ENCODE peak calls at places on chromosomes 5 and 9, in ten cellular contexts. One of them, this sample, is unnamed.

GRCh38 chr5:139481122-139481533 is 1.4 kb downstream of the STING1 start:
- DNase-seq in neuronal stem cell: no peak
- DNase-seq in stomach: no peak
- DNase-seq in PC-3: no peak
- DNase-seq in SJSA1: no peak
- DNase-seq in A549: no peak
- DNase-seq in naive thymus-derived CD4-positive, alpha-beta T cell: no peak
- DNase-seq in fibroblast of lung: peak
- DNase-seq in uterus: peak
- DNase-seq in lower lobe of right lung: peak
- DNase-seq in this sample: peak

GRCh38 chr5:109041319-109041718 is 293.6 kb downstream of the FER start:
- DNase-seq in fibroblast of lung: no peak
- DNase-seq in naive thymus-derived CD4-positive, alpha-beta T cell: no peak
- DNase-seq in stomach: no peak
- DNase-seq in uterus: no peak
- DNase-seq in PC-3: no peak
- DNase-seq in SJSA1: no peak
- DNase-seq in lower lobe of right lung: no peak
- DNase-seq in A549: no peak
- DNase-seq in neuronal stem cell: no peak
- DNase-seq in this sample: no peak

GRCh38 chr5:93219641-93220145 is 361.3 kb downstream of the NR2F1-AS1 start:
- DNase-seq in A549: no peak
- DNase-seq in naive thymus-derived CD4-positive, alpha-beta T cell: no peak
- DNase-seq in neuronal stem cell: no peak
- DNase-seq in fibroblast of lung: peak
- DNase-seq in PC-3: no peak
- DNase-seq in SJSA1: no peak
- DNase-seq in uterus: no peak
- DNase-seq in lower lobe of right lung: no peak
- DNase-seq in stomach: no peak
- DNase-seq in this sample: no peak

GRCh38 chr5:32443145-32443540 is 1.4 kb downstream of the ZFR start:
- DNase-seq in naive thymus-derived CD4-positive, alpha-beta T cell: peak
- DNase-seq in lower lobe of right lung: no peak
- DNase-seq in fibroblast of lung: peak
- DNase-seq in SJSA1: no peak
- DNase-seq in A549: no peak
- DNase-seq in uterus: no peak
- DNase-seq in PC-3: peak
- DNase-seq in neuronal stem cell: no peak
- DNase-seq in stomach: no peak
- DNase-seq in this sample: no peak

GRCh38 chr5:56512314-56512996 is 279.3 kb upstream of the ANKRD55 start:
- DNase-seq in naive thymus-derived CD4-positive, alpha-beta T cell: no peak
- DNase-seq in PC-3: no peak
- DNase-seq in fibroblast of lung: no peak
- DNase-seq in SJSA1: no peak
- DNase-seq in stomach: no peak
- DNase-seq in uterus: no peak
- DNase-seq in lower lobe of right lung: no peak
- DNase-seq in A549: no peak
- DNase-seq in neuronal stem cell: no peak
- DNase-seq in this sample: peak

GRCh38 chr5:171342362-171343111 is 33.5 kb downstream of the TLX3 start:
- DNase-seq in fibroblast of lung: peak
- DNase-seq in naive thymus-derived CD4-positive, alpha-beta T cell: no peak
- DNase-seq in SJSA1: no peak
- DNase-seq in neuronal stem cell: no peak
- DNase-seq in A549: peak
- DNase-seq in lower lobe of right lung: no peak
- DNase-seq in stomach: peak
- DNase-seq in PC-3: peak
- DNase-seq in uterus: no peak
- DNase-seq in this sample: peak

GRCh38 chr5:14467886-14468285 is 113.7 kb upstream of the OTULINL start:
- DNase-seq in uterus: no peak
- DNase-seq in A549: no peak
- DNase-seq in PC-3: no peak
- DNase-seq in SJSA1: no peak
- DNase-seq in fibroblast of lung: no peak
- DNase-seq in stomach: no peak
- DNase-seq in neuronal stem cell: no peak
- DNase-seq in lower lobe of right lung: no peak
- DNase-seq in naive thymus-derived CD4-positive, alpha-beta T cell: no peak
- DNase-seq in this sample: no peak

GRCh38 chr9:15211160-15211993 is 95.6 kb downstream of the TTC39B start:
- DNase-seq in PC-3: peak
- DNase-seq in uterus: peak
- DNase-seq in fibroblast of lung: peak
- DNase-seq in lower lobe of right lung: no peak
- DNase-seq in naive thymus-derived CD4-positive, alpha-beta T cell: peak
- DNase-seq in A549: peak
- DNase-seq in stomach: peak
- DNase-seq in SJSA1: peak
- DNase-seq in neuronal stem cell: peak
- DNase-seq in this sample: peak

GRCh38 chr9:93952784-93953491 is 2.2 kb downstream of the BARX1 start:
- DNase-seq in naive thymus-derived CD4-positive, alpha-beta T cell: no peak
- DNase-seq in A549: no peak
- DNase-seq in uterus: no peak
- DNase-seq in SJSA1: no peak
- DNase-seq in lower lobe of right lung: no peak
- DNase-seq in PC-3: no peak
- DNase-seq in fibroblast of lung: no peak
- DNase-seq in stomach: no peak
- DNase-seq in neuronal stem cell: no peak
- DNase-seq in this sample: no peak

GRCh38 chr9:98523231-98523901 is 185.4 kb downstream of the GABBR2 start:
- DNase-seq in lower lobe of right lung: no peak
- DNase-seq in A549: no peak
- DNase-seq in SJSA1: no peak
- DNase-seq in uterus: no peak
- DNase-seq in stomach: no peak
- DNase-seq in naive thymus-derived CD4-positive, alpha-beta T cell: no peak
- DNase-seq in fibroblast of lung: peak
- DNase-seq in PC-3: peak
- DNase-seq in neuronal stem cell: no peak
- DNase-seq in this sample: no peak

GRCh38 chr9:69181908-69182353 is 7.9 kb downstream of the TJP2 start:
- DNase-seq in stomach: no peak
- DNase-seq in lower lobe of right lung: no peak
- DNase-seq in uterus: no peak
- DNase-seq in fibroblast of lung: no peak
- DNase-seq in neuronal stem cell: no peak
- DNase-seq in PC-3: no peak
- DNase-seq in A549: no peak
- DNase-seq in naive thymus-derived CD4-positive, alpha-beta T cell: no peak
- DNase-seq in SJSA1: no peak
- DNase-seq in this sample: no peak

GRCh38 chr5:15598294-15598902 is 98.4 kb downstream of the FBXL7 start:
- DNase-seq in SJSA1: peak
- DNase-seq in fibroblast of lung: no peak
- DNase-seq in stomach: no peak
- DNase-seq in A549: no peak
- DNase-seq in uterus: no peak
- DNase-seq in lower lobe of right lung: no peak
- DNase-seq in PC-3: peak
- DNase-seq in naive thymus-derived CD4-positive, alpha-beta T cell: no peak
- DNase-seq in neuronal stem cell: peak
- DNase-seq in this sample: no peak

GRCh38 chr9:30382271-30382670 is 2002.2 kb upstream of the ACO1 start:
- DNase-seq in uterus: no peak
- DNase-seq in lower lobe of right lung: no peak
- DNase-seq in stomach: no peak
- DNase-seq in SJSA1: no peak
- DNase-seq in fibroblast of lung: no peak
- DNase-seq in PC-3: no peak
- DNase-seq in naive thymus-derived CD4-positive, alpha-beta T cell: no peak
- DNase-seq in A549: no peak
- DNase-seq in neuronal stem cell: no peak
- DNase-seq in this sample: no peak

GRCh38 chr5:52705720-52706119 is 82.0 kb upstream of the ITGA1 start:
- DNase-seq in SJSA1: no peak
- DNase-seq in PC-3: no peak
- DNase-seq in stomach: no peak
- DNase-seq in A549: no peak
- DNase-seq in fibroblast of lung: no peak
- DNase-seq in naive thymus-derived CD4-positive, alpha-beta T cell: no peak
- DNase-seq in lower lobe of right lung: no peak
- DNase-seq in neuronal stem cell: no peak
- DNase-seq in uterus: no peak
- DNase-seq in this sample: no peak

GRCh38 chr9:94826644-94827410 is 100.3 kb downstream of the AOPEP start:
- DNase-seq in stomach: no peak
- DNase-seq in SJSA1: no peak
- DNase-seq in neuronal stem cell: no peak
- DNase-seq in lower lobe of right lung: no peak
- DNase-seq in fibroblast of lung: no peak
- DNase-seq in PC-3: no peak
- DNase-seq in A549: no peak
- DNase-seq in naive thymus-derived CD4-positive, alpha-beta T cell: no peak
- DNase-seq in uterus: no peak
- DNase-seq in this sample: no peak

GRCh38 chr9:124345751-124346281 is 69.4 kb downstream of the PSMB7 start:
- DNase-seq in PC-3: no peak
- DNase-seq in fibroblast of lung: no peak
- DNase-seq in A549: no peak
- DNase-seq in lower lobe of right lung: peak
- DNase-seq in uterus: no peak
- DNase-seq in SJSA1: no peak
- DNase-seq in naive thymus-derived CD4-positive, alpha-beta T cell: no peak
- DNase-seq in neuronal stem cell: no peak
- DNase-seq in stomach: no peak
- DNase-seq in this sample: no peak

GRCh38 chr9:31347082-31347617 is 1037.3 kb upstream of the ACO1 start:
- DNase-seq in lower lobe of right lung: no peak
- DNase-seq in stomach: no peak
- DNase-seq in fibroblast of lung: peak
- DNase-seq in SJSA1: no peak
- DNase-seq in PC-3: no peak
- DNase-seq in neuronal stem cell: no peak
- DNase-seq in A549: no peak
- DNase-seq in naive thymus-derived CD4-positive, alpha-beta T cell: peak
- DNase-seq in uterus: no peak
- DNase-seq in this sample: no peak

GRCh38 chr5:132458226-132458560 is 32.4 kb downstream of the IRF1 start:
- DNase-seq in uterus: no peak
- DNase-seq in naive thymus-derived CD4-positive, alpha-beta T cell: no peak
- DNase-seq in stomach: no peak
- DNase-seq in SJSA1: no peak
- DNase-seq in A549: no peak
- DNase-seq in fibroblast of lung: peak
- DNase-seq in neuronal stem cell: no peak
- DNase-seq in PC-3: peak
- DNase-seq in lower lobe of right lung: no peak
- DNase-seq in this sample: no peak

GRCh38 chr5:149427374-149427773 is 48.3 kb upstream of the IL17B start:
- DNase-seq in naive thymus-derived CD4-positive, alpha-beta T cell: no peak
- DNase-seq in stomach: no peak
- DNase-seq in A549: no peak
- DNase-seq in neuronal stem cell: no peak
- DNase-seq in SJSA1: no peak
- DNase-seq in fibroblast of lung: no peak
- DNase-seq in uterus: no peak
- DNase-seq in lower lobe of right lung: no peak
- DNase-seq in PC-3: no peak
- DNase-seq in this sample: no peak
- H3K27ac ChIP-seq in naive thymus-derived CD4-positive, alpha-beta T cell: no peak
- H3K27ac ChIP-seq in stomach: peak
- H3K27ac ChIP-seq in A549: peak
- H3K27ac ChIP-seq in neuronal stem cell: no peak
- H3K27ac ChIP-seq in SJSA1: peak
- H3K27ac ChIP-seq in fibroblast of lung: peak
- H3K27ac ChIP-seq in uterus: peak
- H3K27ac ChIP-seq in lower lobe of right lung: peak
- H3K27ac ChIP-seq in PC-3: no peak
- H3K27ac ChIP-seq in this sample: peak

GRCh38 chr5:10726913-10727517 is 34.0 kb downstream of the DAP start:
- DNase-seq in uterus: no peak
- DNase-seq in A549: no peak
- DNase-seq in PC-3: no peak
- DNase-seq in stomach: no peak
- DNase-seq in naive thymus-derived CD4-positive, alpha-beta T cell: no peak
- DNase-seq in SJSA1: no peak
- DNase-seq in lower lobe of right lung: no peak
- DNase-seq in neuronal stem cell: no peak
- DNase-seq in fibroblast of lung: no peak
- DNase-seq in this sample: no peak
- H3K27ac ChIP-seq in uterus: peak
- H3K27ac ChIP-seq in A549: peak
- H3K27ac ChIP-seq in PC-3: peak
- H3K27ac ChIP-seq in stomach: peak
- H3K27ac ChIP-seq in naive thymus-derived CD4-positive, alpha-beta T cell: no peak
- H3K27ac ChIP-seq in SJSA1: no peak
- H3K27ac ChIP-seq in lower lobe of right lung: no peak
- H3K27ac ChIP-seq in neuronal stem cell: no peak
- H3K27ac ChIP-seq in fibroblast of lung: peak
- H3K27ac ChIP-seq in this sample: no peak

DNA sequence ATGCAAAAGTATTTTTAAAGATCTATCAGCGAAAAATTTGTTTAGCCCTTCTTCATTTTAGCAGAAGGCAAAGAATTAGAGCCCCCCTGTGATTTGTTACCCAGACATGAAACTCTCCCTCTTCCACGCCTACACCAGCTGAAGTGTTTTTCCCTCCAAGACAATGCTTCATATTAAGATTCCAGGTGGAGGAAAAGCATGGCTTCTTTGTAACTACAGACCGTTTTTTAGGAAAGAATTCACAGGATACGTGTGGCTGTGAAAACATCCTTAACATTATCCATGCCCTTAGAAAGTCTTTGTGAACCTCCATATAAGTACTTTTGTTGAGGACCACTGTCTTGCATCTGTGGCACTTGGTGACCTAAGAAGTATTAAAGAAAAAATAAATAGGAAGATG is 121.8 kb upstream of the MTAP start:
- DNase-seq in naive thymus-derived CD4-positive, alpha-beta T cell: no peak
- DNase-seq in neuronal stem cell: no peak
- DNase-seq in lower lobe of right lung: no peak
- DNase-seq in uterus: no peak
- DNase-seq in fibroblast of lung: no peak
- DNase-seq in stomach: no peak
- DNase-seq in SJSA1: no peak
- DNase-seq in PC-3: no peak
- DNase-seq in A549: no peak
- DNase-seq in this sample: no peak
- H3K27ac ChIP-seq in naive thymus-derived CD4-positive, alpha-beta T cell: no peak
- H3K27ac ChIP-seq in neuronal stem cell: no peak
- H3K27ac ChIP-seq in lower lobe of right lung: no peak
- H3K27ac ChIP-seq in uterus: no peak
- H3K27ac ChIP-seq in fibroblast of lung: peak
- H3K27ac ChIP-seq in stomach: no peak
- H3K27ac ChIP-seq in SJSA1: no peak
- H3K27ac ChIP-seq in PC-3: peak
- H3K27ac ChIP-seq in A549: peak
- H3K27ac ChIP-seq in this sample: no peak

DNA sequence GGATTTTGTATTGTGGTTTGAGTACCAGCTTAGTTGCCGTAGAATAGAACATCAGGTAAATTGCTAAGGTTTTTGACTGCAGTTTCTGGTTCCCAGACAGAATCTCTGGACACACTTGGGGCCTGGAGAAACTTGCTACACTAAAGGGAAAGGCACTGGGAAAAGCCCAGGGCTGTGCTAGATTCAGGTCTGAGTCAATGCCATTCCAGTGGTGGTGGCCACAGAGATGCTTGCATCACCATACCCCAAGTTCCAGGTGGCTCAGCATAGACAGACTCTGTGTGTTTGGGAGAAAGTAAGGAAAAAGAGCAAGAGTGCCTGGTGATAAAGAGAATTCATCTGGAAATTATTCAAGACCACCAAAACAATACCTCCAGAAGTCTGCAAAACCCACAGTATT is 120.6 kb downstream of the HMHB1 start:
- DNase-seq in uterus: no peak
- DNase-seq in neuronal stem cell: no peak
- DNase-seq in PC-3: no peak
- DNase-seq in fibroblast of lung: no peak
- DNase-seq in stomach: no peak
- DNase-seq in SJSA1: no peak
- DNase-seq in A549: no peak
- DNase-seq in naive thymus-derived CD4-positive, alpha-beta T cell: no peak
- DNase-seq in lower lobe of right lung: no peak
- DNase-seq in this sample: no peak
- H3K27ac ChIP-seq in uterus: no peak
- H3K27ac ChIP-seq in neuronal stem cell: no peak
- H3K27ac ChIP-seq in PC-3: peak
- H3K27ac ChIP-seq in fibroblast of lung: no peak
- H3K27ac ChIP-seq in stomach: no peak
- H3K27ac ChIP-seq in SJSA1: no peak
- H3K27ac ChIP-seq in A549: peak
- H3K27ac ChIP-seq in naive thymus-derived CD4-positive, alpha-beta T cell: no peak
- H3K27ac ChIP-seq in lower lobe of right lung: no peak
- H3K27ac ChIP-seq in this sample: no peak

This sample was measured in heart right ventricle.